ENCODE peak calls at places on chromosomes 1 and 21, in nine cellular contexts. One of them, this sample, is unnamed.

GRCh38 chr1:17075470-17076255 is 21.8 kb upstream of the SDHB start:
- DNase-seq in nephron progenitor cell: no peak
- DNase-seq in brain microvascular endothelial cell: no peak
- DNase-seq in heart right ventricle: no peak
- DNase-seq in cardiac muscle cell: peak; percentile 17
- DNase-seq in AG10803: no peak
- DNase-seq in pancreas: no peak
- DNase-seq in type B pancreatic cell: no peak
- DNase-seq in ovary: no peak
- DNase-seq in this sample: no peak

GRCh38 chr1:171084091-171084490 is 6.6 kb upstream of the FMO3 start:
- DNase-seq in nephron progenitor cell: no peak
- DNase-seq in brain microvascular endothelial cell: no peak
- DNase-seq in heart right ventricle: no peak
- DNase-seq in cardiac muscle cell: peak; percentile 14
- DNase-seq in AG10803: no peak
- DNase-seq in pancreas: no peak
- DNase-seq in type B pancreatic cell: no peak
- DNase-seq in ovary: no peak
- DNase-seq in this sample: no peak

GRCh38 chr1:25174363-25174729 is 58.0 kb downstream of the SYF2 start:
- DNase-seq in nephron progenitor cell: no peak
- DNase-seq in brain microvascular endothelial cell: no peak
- DNase-seq in heart right ventricle: no peak
- DNase-seq in cardiac muscle cell: no peak
- DNase-seq in AG10803: no peak
- DNase-seq in pancreas: no peak
- DNase-seq in type B pancreatic cell: no peak
- DNase-seq in ovary: no peak
- DNase-seq in this sample: no peak

GRCh38 chr1:21539933-21540332 is 30.7 kb downstream of the ALPL start:
- DNase-seq in nephron progenitor cell: peak; percentile 33
- DNase-seq in brain microvascular endothelial cell: peak; percentile 23
- DNase-seq in heart right ventricle: peak; percentile 60
- DNase-seq in cardiac muscle cell: no peak
- DNase-seq in AG10803: no peak
- DNase-seq in pancreas: no peak
- DNase-seq in type B pancreatic cell: no peak
- DNase-seq in ovary: no peak
- DNase-seq in this sample: no peak

GRCh38 chr1:14095001-14095400 is 395.0 kb downstream of the PRDM2 start:
- DNase-seq in nephron progenitor cell: no peak
- DNase-seq in brain microvascular endothelial cell: no peak
- DNase-seq in heart right ventricle: no peak
- DNase-seq in cardiac muscle cell: peak; percentile 46
- DNase-seq in AG10803: peak; percentile 16
- DNase-seq in pancreas: no peak
- DNase-seq in type B pancreatic cell: no peak
- DNase-seq in ovary: no peak
- DNase-seq in this sample: no peak

GRCh38 chr21:41559658-41560599 is 52.0 kb upstream of the TMPRSS2 start:
- DNase-seq in nephron progenitor cell: no peak
- DNase-seq in brain microvascular endothelial cell: peak; percentile 7
- DNase-seq in heart right ventricle: no peak
- DNase-seq in cardiac muscle cell: no peak
- DNase-seq in AG10803: peak; percentile 75
- DNase-seq in pancreas: no peak
- DNase-seq in type B pancreatic cell: no peak
- DNase-seq in ovary: no peak
- DNase-seq in this sample: no peak

GRCh38 chr1:46244656-46245371 is 2.7 kb upstream of the RAD54L start:
- DNase-seq in nephron progenitor cell: no peak
- DNase-seq in brain microvascular endothelial cell: peak; percentile 26
- DNase-seq in heart right ventricle: no peak
- DNase-seq in cardiac muscle cell: peak; percentile 20
- DNase-seq in AG10803: peak; percentile 34
- DNase-seq in pancreas: no peak
- DNase-seq in type B pancreatic cell: no peak
- DNase-seq in ovary: no peak
- DNase-seq in this sample: no peak

GRCh38 chr21:28142692-28143091 is 850.0 kb downstream of the LTN1 start:
- DNase-seq in nephron progenitor cell: no peak
- DNase-seq in brain microvascular endothelial cell: peak; percentile 69
- DNase-seq in heart right ventricle: no peak
- DNase-seq in cardiac muscle cell: no peak
- DNase-seq in AG10803: peak; percentile 67
- DNase-seq in pancreas: no peak
- DNase-seq in type B pancreatic cell: no peak
- DNase-seq in ovary: no peak
- DNase-seq in this sample: peak; percentile 66

GRCh38 chr1:46278807-46279206 is 24.6 kb downstream of the LRRC41 start:
- DNase-seq in nephron progenitor cell: no peak
- DNase-seq in brain microvascular endothelial cell: no peak
- DNase-seq in heart right ventricle: no peak
- DNase-seq in cardiac muscle cell: no peak
- DNase-seq in AG10803: peak; percentile 18
- DNase-seq in pancreas: no peak
- DNase-seq in type B pancreatic cell: no peak
- DNase-seq in ovary: peak; percentile 18
- DNase-seq in this sample: no peak

GRCh38 chr1:214833357-214833756 is 230.4 kb downstream of the CENPF start:
- DNase-seq in nephron progenitor cell: no peak
- DNase-seq in brain microvascular endothelial cell: peak; percentile 81
- DNase-seq in heart right ventricle: no peak
- DNase-seq in cardiac muscle cell: no peak
- DNase-seq in AG10803: peak; percentile 91
- DNase-seq in pancreas: no peak
- DNase-seq in type B pancreatic cell: no peak
- DNase-seq in ovary: no peak
- DNase-seq in this sample: no peak

GRCh38 chr1:204323887-204324286 is 35.8 kb downstream of the PLEKHA6 start:
- DNase-seq in nephron progenitor cell: no peak
- DNase-seq in brain microvascular endothelial cell: peak; percentile 24
- DNase-seq in heart right ventricle: no peak
- DNase-seq in cardiac muscle cell: peak; percentile 50
- DNase-seq in AG10803: peak; percentile 58
- DNase-seq in pancreas: no peak
- DNase-seq in type B pancreatic cell: no peak
- DNase-seq in ovary: no peak
- DNase-seq in this sample: no peak

GRCh38 chr1:36128126-36128904 is 3.3 kb upstream of the COL8A2 start:
- DNase-seq in nephron progenitor cell: no peak
- DNase-seq in brain microvascular endothelial cell: no peak
- DNase-seq in heart right ventricle: no peak
- DNase-seq in cardiac muscle cell: no peak
- DNase-seq in AG10803: peak; percentile 87
- DNase-seq in pancreas: no peak
- DNase-seq in type B pancreatic cell: no peak
- DNase-seq in ovary: no peak
- DNase-seq in this sample: no peak

GRCh38 chr1:58136502-58136901 is 410.0 kb downstream of the OMA1 start:
- DNase-seq in nephron progenitor cell: no peak
- DNase-seq in brain microvascular endothelial cell: no peak
- DNase-seq in heart right ventricle: no peak
- DNase-seq in cardiac muscle cell: no peak
- DNase-seq in AG10803: no peak
- DNase-seq in pancreas: no peak
- DNase-seq in type B pancreatic cell: no peak
- DNase-seq in ovary: no peak
- DNase-seq in this sample: no peak

GRCh38 chr1:30747028-30748008 is 10.3 kb downstream of the LAPTM5 start:
- DNase-seq in nephron progenitor cell: no peak
- DNase-seq in brain microvascular endothelial cell: no peak
- DNase-seq in heart right ventricle: no peak
- DNase-seq in cardiac muscle cell: no peak
- DNase-seq in AG10803: no peak
- DNase-seq in pancreas: no peak
- DNase-seq in type B pancreatic cell: no peak
- DNase-seq in ovary: no peak
- DNase-seq in this sample: no peak

GRCh38 chr1:183206538-183207117 is 20.6 kb downstream of the LAMC2 start:
- DNase-seq in nephron progenitor cell: no peak
- DNase-seq in brain microvascular endothelial cell: no peak
- DNase-seq in heart right ventricle: no peak
- DNase-seq in cardiac muscle cell: no peak
- DNase-seq in AG10803: no peak
- DNase-seq in pancreas: no peak
- DNase-seq in type B pancreatic cell: no peak
- DNase-seq in ovary: no peak
- DNase-seq in this sample: no peak

GRCh38 chr1:201626629-201627275 is 87.8 kb downstream of the NAV1 start:
- DNase-seq in nephron progenitor cell: no peak
- DNase-seq in brain microvascular endothelial cell: no peak
- DNase-seq in heart right ventricle: no peak
- DNase-seq in cardiac muscle cell: no peak
- DNase-seq in AG10803: peak; percentile 82
- DNase-seq in pancreas: no peak
- DNase-seq in type B pancreatic cell: no peak
- DNase-seq in ovary: no peak
- DNase-seq in this sample: no peak

DNA sequence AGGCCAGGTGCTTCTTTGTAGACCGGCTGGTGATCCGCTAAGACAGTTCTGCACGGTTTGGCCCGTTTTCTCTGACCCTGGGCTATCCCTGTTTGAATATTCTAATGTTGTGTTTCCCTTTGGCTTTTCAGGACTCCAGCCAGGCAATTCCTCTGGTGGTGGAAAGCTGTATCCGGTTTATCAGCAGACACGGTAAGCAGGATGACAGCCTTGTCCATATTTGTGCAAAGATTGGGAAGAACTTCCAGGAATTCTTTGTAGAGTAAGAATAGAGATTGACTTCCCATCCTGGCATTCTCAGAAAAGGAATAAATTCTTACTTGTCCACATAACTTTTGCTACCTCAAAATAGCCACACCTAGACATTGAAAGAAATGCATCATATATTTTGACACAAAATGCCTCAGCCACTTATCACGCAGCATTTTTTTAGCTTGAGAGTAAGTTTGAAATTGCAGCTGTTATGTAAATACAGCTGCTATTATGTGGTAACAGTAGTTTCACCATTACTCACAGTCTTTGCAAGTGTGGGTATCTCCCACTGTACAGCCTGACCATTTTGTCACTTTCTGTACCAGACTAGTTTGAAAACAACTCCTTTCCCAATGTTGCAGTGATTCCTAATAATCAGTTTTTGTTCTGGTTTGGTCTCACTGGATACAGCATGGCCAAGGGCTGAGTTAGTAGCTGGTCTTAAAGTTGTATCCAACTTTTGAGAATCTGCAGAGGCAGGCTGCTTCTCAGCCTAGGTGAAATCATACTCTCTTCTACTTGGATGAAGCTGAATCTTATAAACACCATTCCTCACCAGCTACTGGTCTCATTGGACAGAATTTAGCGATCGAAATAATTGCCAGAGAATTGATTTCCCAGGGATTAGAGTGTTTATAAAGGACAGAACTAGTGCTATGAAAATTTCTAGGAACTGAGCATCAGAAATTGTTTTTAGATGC is 40.0 kb upstream of the IKBKE start:
- DNase-seq in nephron progenitor cell: no peak
- DNase-seq in brain microvascular endothelial cell: peak; percentile 54
- DNase-seq in heart right ventricle: no peak
- DNase-seq in cardiac muscle cell: no peak
- DNase-seq in AG10803: peak; percentile 85
- DNase-seq in pancreas: no peak
- DNase-seq in type B pancreatic cell: no peak
- DNase-seq in ovary: peak; percentile 41
- DNase-seq in this sample: no peak
- TF ChIP-seq CTCF in nephron progenitor cell: no peak
- TF ChIP-seq CTCF in brain microvascular endothelial cell: no peak
- TF ChIP-seq CTCF in heart right ventricle: no peak
- TF ChIP-seq CTCF in cardiac muscle cell: peak; percentile 50
- TF ChIP-seq CTCF in AG10803: peak; percentile 25
- TF ChIP-seq CTCF in pancreas: no peak
- TF ChIP-seq CTCF in type B pancreatic cell: no peak
- TF ChIP-seq CTCF in ovary: no peak
- TF ChIP-seq CTCF in this sample: no peak

DNA sequence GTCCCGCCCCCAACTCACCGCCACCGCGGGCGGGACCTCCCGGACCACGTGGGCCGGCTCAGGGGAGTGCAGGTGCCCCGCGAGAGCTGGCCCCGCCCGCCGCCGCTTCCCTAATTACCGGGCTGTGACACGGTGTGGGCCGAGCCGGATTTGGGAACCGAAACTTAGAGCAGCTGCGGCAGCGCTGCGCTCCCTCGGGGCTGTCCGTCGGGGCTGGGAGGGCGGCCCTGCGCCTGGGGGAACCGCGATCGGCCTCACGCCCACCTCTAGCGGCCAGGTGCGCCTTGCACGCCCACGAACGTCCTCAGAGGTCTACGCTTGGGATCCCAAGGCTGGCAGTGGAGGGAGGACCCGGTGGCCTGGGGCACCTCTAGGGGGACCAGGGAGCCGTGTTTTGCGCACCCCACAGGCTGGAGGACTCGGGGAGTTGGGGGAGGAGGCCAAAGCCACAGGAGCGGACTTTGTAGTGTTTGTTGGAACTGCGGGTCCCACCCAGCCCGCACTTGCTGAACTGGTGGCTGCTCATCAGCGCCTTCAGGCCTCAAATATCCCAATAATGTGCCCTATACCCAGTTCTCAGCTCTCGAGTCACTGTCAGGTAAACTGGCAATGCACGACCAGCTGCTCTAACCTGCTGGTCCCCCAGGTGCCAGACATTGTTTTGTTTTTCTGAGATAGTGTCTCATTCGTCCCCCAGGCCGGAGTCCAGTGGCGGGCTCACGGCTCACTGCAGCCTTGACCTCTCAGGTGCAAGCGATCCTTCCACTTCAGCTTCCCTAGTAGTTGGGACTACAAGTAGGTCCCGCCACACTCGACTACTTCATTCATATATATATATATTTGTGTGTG is 781 bp upstream of the NADK start:
- DNase-seq in nephron progenitor cell: peak; percentile 70
- DNase-seq in brain microvascular endothelial cell: no peak
- DNase-seq in heart right ventricle: peak; percentile 74
- DNase-seq in cardiac muscle cell: peak; percentile 51
- DNase-seq in AG10803: no peak
- DNase-seq in pancreas: peak; percentile 90
- DNase-seq in type B pancreatic cell: no peak
- DNase-seq in ovary: peak; percentile 37
- DNase-seq in this sample: peak; percentile 92
- TF ChIP-seq CTCF in nephron progenitor cell: peak; percentile 21
- TF ChIP-seq CTCF in brain microvascular endothelial cell: peak; percentile 23
- TF ChIP-seq CTCF in heart right ventricle: peak; percentile 16
- TF ChIP-seq CTCF in cardiac muscle cell: peak; percentile 14
- TF ChIP-seq CTCF in AG10803: no peak
- TF ChIP-seq CTCF in pancreas: no peak
- TF ChIP-seq CTCF in type B pancreatic cell: peak; percentile 56
- TF ChIP-seq CTCF in ovary: no peak
- TF ChIP-seq CTCF in this sample: peak; percentile 41

GRCh38 chr1:60870269-60870668 is 212.1 kb upstream of the NFIA start:
- DNase-seq in nephron progenitor cell: no peak
- DNase-seq in brain microvascular endothelial cell: no peak
- DNase-seq in heart right ventricle: no peak
- DNase-seq in cardiac muscle cell: no peak
- DNase-seq in AG10803: no peak
- DNase-seq in pancreas: no peak
- DNase-seq in type B pancreatic cell: no peak
- DNase-seq in ovary: no peak
- DNase-seq in this sample: no peak
- TF ChIP-seq CTCF in nephron progenitor cell: no peak
- TF ChIP-seq CTCF in brain microvascular endothelial cell: no peak
- TF ChIP-seq CTCF in heart right ventricle: no peak
- TF ChIP-seq CTCF in cardiac muscle cell: no peak
- TF ChIP-seq CTCF in AG10803: no peak
- TF ChIP-seq CTCF in pancreas: no peak
- TF ChIP-seq CTCF in type B pancreatic cell: no peak
- TF ChIP-seq CTCF in ovary: no peak
- TF ChIP-seq CTCF in this sample: no peak

GRCh38 chr1:147556643-147557042 is 15.3 kb downstream of the BCL9 start:
- DNase-seq in nephron progenitor cell: no peak
- DNase-seq in brain microvascular endothelial cell: no peak
- DNase-seq in heart right ventricle: no peak
- DNase-seq in cardiac muscle cell: no peak
- DNase-seq in AG10803: no peak
- DNase-seq in pancreas: no peak
- DNase-seq in type B pancreatic cell: no peak
- DNase-seq in ovary: no peak
- DNase-seq in this sample: no peak
- TF ChIP-seq CTCF in nephron progenitor cell: no peak
- TF ChIP-seq CTCF in brain microvascular endothelial cell: no peak
- TF ChIP-seq CTCF in heart right ventricle: no peak
- TF ChIP-seq CTCF in cardiac muscle cell: no peak
- TF ChIP-seq CTCF in AG10803: no peak
- TF ChIP-seq CTCF in pancreas: no peak
- TF ChIP-seq CTCF in type B pancreatic cell: no peak
- TF ChIP-seq CTCF in ovary: no peak
- TF ChIP-seq CTCF in this sample: no peak

This sample was measured in CD14-positive monocyte.